ENCODE peak calls at places on chromosomes 5 and 9, in five cellular contexts. One of them, this sample, is unnamed.
A peak's percentile ranks its signal among the peaks of the same experiment; 100 is the strongest.

GRCh38 chr9:134239939-134240338 is 75.6 kb upstream of the RNU6ATAC start:
- DNase-seq in fibroblast of mammary gland: no peak
- DNase-seq in GM12878: no peak
- DNase-seq in cardiac muscle cell: no peak
- DNase-seq in dorsolateral prefrontal cortex: no peak
- DNase-seq in this sample: no peak

GRCh38 chr9:92746567-92747458 is 17.8 kb downstream of the BICD2 start:
- DNase-seq in fibroblast of mammary gland: peak; percentile 27
- DNase-seq in GM12878: no peak
- DNase-seq in cardiac muscle cell: peak; percentile 63
- DNase-seq in dorsolateral prefrontal cortex: no peak
- DNase-seq in this sample: no peak

GRCh38 chr9:68505681-68506409 is 34.8 kb downstream of the TMEM252 start:
- DNase-seq in fibroblast of mammary gland: peak; percentile 7
- DNase-seq in GM12878: no peak
- DNase-seq in cardiac muscle cell: peak; percentile 60
- DNase-seq in dorsolateral prefrontal cortex: no peak
- DNase-seq in this sample: no peak

GRCh38 chr9:124617477-124618141 is 110.4 kb upstream of the NR5A1 start:
- DNase-seq in fibroblast of mammary gland: peak; percentile 77
- DNase-seq in GM12878: peak; percentile 56
- DNase-seq in cardiac muscle cell: peak; percentile 86
- DNase-seq in dorsolateral prefrontal cortex: peak; percentile 89
- DNase-seq in this sample: peak; percentile 22

GRCh38 chr5:74392698-74393431 is 247.7 kb downstream of the ENC1 start:
- DNase-seq in fibroblast of mammary gland: peak; percentile 25
- DNase-seq in GM12878: no peak
- DNase-seq in cardiac muscle cell: peak; percentile 38
- DNase-seq in dorsolateral prefrontal cortex: no peak
- DNase-seq in this sample: no peak

GRCh38 chr5:161548472-161549094 is 2.1 kb upstream of the GABRB2 start:
- DNase-seq in fibroblast of mammary gland: no peak
- DNase-seq in GM12878: no peak
- DNase-seq in cardiac muscle cell: no peak
- DNase-seq in dorsolateral prefrontal cortex: no peak
- DNase-seq in this sample: no peak

GRCh38 chr5:167406503-167406902 is 884.9 kb upstream of the WWC1 start:
- DNase-seq in fibroblast of mammary gland: no peak
- DNase-seq in GM12878: no peak
- DNase-seq in cardiac muscle cell: no peak
- DNase-seq in dorsolateral prefrontal cortex: no peak
- DNase-seq in this sample: no peak

GRCh38 chr9:86126998-86127972 is 27.9 kb upstream of the GOLM1 start:
- DNase-seq in fibroblast of mammary gland: peak; percentile 86
- DNase-seq in GM12878: no peak
- DNase-seq in cardiac muscle cell: peak; percentile 93
- DNase-seq in dorsolateral prefrontal cortex: peak; percentile 42
- DNase-seq in this sample: no peak

GRCh38 chr9:130072515-130073235 is 19.0 kb downstream of the GPR107 start:
- DNase-seq in fibroblast of mammary gland: no peak
- DNase-seq in GM12878: peak; percentile 53
- DNase-seq in cardiac muscle cell: peak; percentile 46
- DNase-seq in dorsolateral prefrontal cortex: no peak
- DNase-seq in this sample: no peak

GRCh38 chr9:122212473-122213004 is 16.2 kb downstream of the LHX6 start:
- DNase-seq in fibroblast of mammary gland: no peak
- DNase-seq in GM12878: no peak
- DNase-seq in cardiac muscle cell: no peak
- DNase-seq in dorsolateral prefrontal cortex: no peak
- DNase-seq in this sample: no peak

GRCh38 chr5:53179681-53180080 is 70.1 kb upstream of the MOCS2 start:
- DNase-seq in fibroblast of mammary gland: no peak
- DNase-seq in GM12878: no peak
- DNase-seq in cardiac muscle cell: no peak
- DNase-seq in dorsolateral prefrontal cortex: no peak
- DNase-seq in this sample: no peak

GRCh38 chr9:129697956-129698757 is 32.7 kb downstream of the PRRX2 start:
- DNase-seq in fibroblast of mammary gland: peak; percentile 98
- DNase-seq in GM12878: no peak
- DNase-seq in cardiac muscle cell: peak; percentile 20
- DNase-seq in dorsolateral prefrontal cortex: no peak
- DNase-seq in this sample: peak; percentile 84

GRCh38 chr9:94819161-94819677 is 92.7 kb downstream of the AOPEP start:
- DNase-seq in fibroblast of mammary gland: no peak
- DNase-seq in GM12878: no peak
- DNase-seq in cardiac muscle cell: peak; percentile 17
- DNase-seq in dorsolateral prefrontal cortex: no peak
- DNase-seq in this sample: no peak

GRCh38 chr5:161301586-161301985 is 244.9 kb downstream of the GABRB2 start:
- DNase-seq in fibroblast of mammary gland: no peak
- DNase-seq in GM12878: no peak
- DNase-seq in cardiac muscle cell: no peak
- DNase-seq in dorsolateral prefrontal cortex: no peak
- DNase-seq in this sample: no peak

GRCh38 chr9:113995963-113996362 is 82.1 kb downstream of the AMBP start:
- DNase-seq in fibroblast of mammary gland: no peak
- DNase-seq in GM12878: no peak
- DNase-seq in cardiac muscle cell: no peak
- DNase-seq in dorsolateral prefrontal cortex: no peak
- DNase-seq in this sample: no peak

GRCh38 chr5:139178948-139179347 is 19.2 kb downstream of the SIL1 start:
- DNase-seq in fibroblast of mammary gland: peak; percentile 12
- DNase-seq in GM12878: no peak
- DNase-seq in cardiac muscle cell: peak; percentile 87
- DNase-seq in dorsolateral prefrontal cortex: no peak
- DNase-seq in this sample: no peak

GRCh38 chr5:159713254-159713653 is 203.0 kb upstream of the ADRA1B start:
- DNase-seq in fibroblast of mammary gland: no peak
- DNase-seq in GM12878: no peak
- DNase-seq in cardiac muscle cell: no peak
- DNase-seq in dorsolateral prefrontal cortex: no peak
- DNase-seq in this sample: no peak

GRCh38 chr5:83512051-83512745 is 40.7 kb downstream of the VCAN start:
- DNase-seq in fibroblast of mammary gland: no peak
- DNase-seq in GM12878: no peak
- DNase-seq in cardiac muscle cell: peak; percentile 80
- DNase-seq in dorsolateral prefrontal cortex: no peak
- DNase-seq in this sample: no peak

GRCh38 chr9:106203832-106204516 is 509.6 kb downstream of the TMEM38B start:
- DNase-seq in fibroblast of mammary gland: no peak
- DNase-seq in GM12878: no peak
- DNase-seq in cardiac muscle cell: no peak
- DNase-seq in dorsolateral prefrontal cortex: no peak
- DNase-seq in this sample: no peak

GRCh38 chr9:98360176-98360708 is 104.8 kb upstream of the TBC1D2 start:
- DNase-seq in fibroblast of mammary gland: no peak
- DNase-seq in GM12878: no peak
- DNase-seq in cardiac muscle cell: no peak
- DNase-seq in dorsolateral prefrontal cortex: no peak
- DNase-seq in this sample: no peak

GRCh38 chr5:134129411-134130238 is 15.1 kb downstream of the TCF7 start:
- DNase-seq in fibroblast of mammary gland: no peak
- DNase-seq in GM12878: no peak
- DNase-seq in cardiac muscle cell: no peak
- DNase-seq in dorsolateral prefrontal cortex: no peak
- DNase-seq in this sample: no peak

GRCh38 chr5:73422164-73422563 is 26.4 kb downstream of the FOXD1 start:
- DNase-seq in fibroblast of mammary gland: no peak
- DNase-seq in GM12878: no peak
- DNase-seq in cardiac muscle cell: no peak
- DNase-seq in dorsolateral prefrontal cortex: no peak
- DNase-seq in this sample: no peak

GRCh38 chr5:150615141-150615699 is 25.2 kb upstream of the SYNPO start:
- DNase-seq in fibroblast of mammary gland: peak; percentile 63
- DNase-seq in GM12878: no peak
- DNase-seq in cardiac muscle cell: peak; percentile 92
- DNase-seq in dorsolateral prefrontal cortex: peak; percentile 42
- DNase-seq in this sample: no peak

GRCh38 chr9:131271506-131271931 is 4.8 kb downstream of the FAM78A start:
- DNase-seq in fibroblast of mammary gland: no peak
- DNase-seq in GM12878: no peak
- DNase-seq in cardiac muscle cell: no peak
- DNase-seq in dorsolateral prefrontal cortex: no peak
- DNase-seq in this sample: no peak
- H3K4me3 ChIP-seq in fibroblast of mammary gland: no peak overlapping the region
- H3K4me3 ChIP-seq in GM12878: peak overlapping the region; percentile 99
- H3K4me3 ChIP-seq in cardiac muscle cell: no peak overlapping the region
- H3K4me3 ChIP-seq in dorsolateral prefrontal cortex: no peak overlapping the region
- H3K4me3 ChIP-seq in this sample: no peak overlapping the region

DNA sequence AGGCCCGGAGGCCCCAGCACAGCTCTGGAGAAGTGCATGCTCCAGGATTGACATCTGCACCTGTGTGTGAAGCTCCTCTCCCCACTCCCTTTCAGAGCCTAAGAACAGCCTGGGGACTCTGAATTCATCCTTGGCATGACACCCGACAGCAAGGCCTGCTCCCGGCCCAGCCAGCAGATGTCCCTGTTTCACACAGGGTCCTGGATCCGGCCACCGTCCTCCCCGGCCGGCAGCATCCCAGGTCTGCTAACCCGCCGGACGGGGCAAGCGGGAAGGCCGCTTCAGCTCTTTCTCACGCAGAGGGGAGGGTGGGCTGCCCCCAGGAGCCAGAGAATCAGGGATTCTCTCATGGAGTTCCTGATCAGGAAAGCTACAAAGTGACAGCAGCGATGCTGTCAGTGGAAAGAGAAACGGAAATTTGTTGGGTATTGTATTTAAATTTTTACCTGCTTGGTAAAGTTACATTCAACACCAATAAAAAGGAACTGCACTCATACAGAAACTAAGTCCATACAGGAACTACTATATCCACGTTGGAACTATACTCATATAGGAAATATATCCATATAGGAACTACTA is 325.3 kb upstream of the IRX4 start:
- DNase-seq in fibroblast of mammary gland: peak; percentile 1
- DNase-seq in GM12878: no peak
- DNase-seq in cardiac muscle cell: no peak
- DNase-seq in dorsolateral prefrontal cortex: no peak
- DNase-seq in this sample: no peak
- TF ChIP-seq CTCF in fibroblast of mammary gland: no peak
- TF ChIP-seq CTCF in GM12878: no peak
- TF ChIP-seq CTCF in cardiac muscle cell: no peak
- TF ChIP-seq CTCF in dorsolateral prefrontal cortex: peak; percentile 15
- TF ChIP-seq CTCF in this sample: no peak

DNA sequence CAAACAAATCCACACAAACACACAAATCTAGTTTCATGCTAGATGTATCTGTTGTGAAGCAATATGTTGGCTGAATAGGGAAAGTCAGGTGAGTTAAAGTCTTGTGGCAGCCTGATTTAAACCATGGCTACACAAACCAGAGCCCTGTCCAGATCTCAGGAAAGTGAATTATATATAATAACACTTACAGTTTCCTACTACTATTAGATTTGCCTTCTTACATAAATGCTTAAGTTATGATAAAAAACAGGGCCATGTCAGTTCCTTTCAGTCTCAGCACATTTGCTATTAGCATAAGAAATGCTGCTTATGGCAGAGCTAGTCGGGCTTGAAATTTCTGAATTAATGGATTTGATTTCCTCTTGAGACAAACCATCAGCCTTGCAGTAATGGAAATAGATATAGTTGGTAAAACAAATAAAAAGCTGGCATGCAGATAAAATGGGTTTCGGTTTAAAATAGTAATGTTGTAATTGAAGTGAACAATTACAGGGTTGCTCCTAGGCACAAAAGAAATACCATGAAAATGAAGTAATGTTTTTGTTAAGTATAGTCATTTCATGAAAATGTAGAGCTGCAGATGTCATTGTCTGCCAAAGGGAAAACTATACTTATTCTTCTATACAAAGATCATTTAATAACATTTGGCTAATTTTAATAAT is 664.2 kb upstream of the ZNF608 start:
- DNase-seq in fibroblast of mammary gland: peak; percentile 70
- DNase-seq in GM12878: no peak
- DNase-seq in cardiac muscle cell: peak; percentile 59
- DNase-seq in dorsolateral prefrontal cortex: no peak
- DNase-seq in this sample: no peak
- H3K4me3 ChIP-seq in fibroblast of mammary gland: no peak overlapping the region
- H3K4me3 ChIP-seq in GM12878: no peak overlapping the region
- H3K4me3 ChIP-seq in cardiac muscle cell: no peak overlapping the region
- H3K4me3 ChIP-seq in dorsolateral prefrontal cortex: no peak overlapping the region
- H3K4me3 ChIP-seq in this sample: peak overlapping the region; percentile 64

GRCh38 chr5:64229163-64229774 is 63.6 kb downstream of the RNF180 start:
- DNase-seq in fibroblast of mammary gland: peak; percentile 46
- DNase-seq in GM12878: no peak
- DNase-seq in cardiac muscle cell: peak; percentile 55
- DNase-seq in dorsolateral prefrontal cortex: no peak
- DNase-seq in this sample: no peak
- TF ChIP-seq CTCF in fibroblast of mammary gland: peak; percentile 67
- TF ChIP-seq CTCF in GM12878: peak; percentile 58
- TF ChIP-seq CTCF in cardiac muscle cell: peak; percentile 58
- TF ChIP-seq CTCF in dorsolateral prefrontal cortex: peak; percentile 67
- TF ChIP-seq CTCF in this sample: peak; percentile 63

This sample was measured in thoracic aorta.